ENCODE peak calls at places on chromosomes 11 and 22, in four cellular contexts. P is H1, A is K562, Q is HepG2. V is an unnamed sample.

GRCh38 chr11:103736323-103736722 is 300.1 kb upstream of the DDI1 start:
- DNase-seq in Q (no peak), P (no peak), A (no peak), V (no peak)

GRCh38 chr11:24134879-24135588 is 361.8 kb upstream of the LUZP2 start:
- DNase-seq in A (no peak), Q (no peak), P (no peak), V (no peak)

GRCh38 chr11:13928566-13929251 is 33.8 kb upstream of the SPON1 start:
- DNase-seq in P (no peak), Q (no peak), A (peak), V (no peak)

GRCh38 chr11:1931326-1931725 is 11.8 kb downstream of the TNNT3 start:
- DNase-seq in P (no peak), A (no peak), Q (no peak), V (no peak)

GRCh38 chr11:36774603-36775002 is 176.6 kb upstream of the RAG2 start:
- DNase-seq in A (no peak), P (no peak), Q (no peak), V (no peak)

GRCh38 chr11:91947215-91947614 is 277.4 kb upstream of the FAT3 start:
- DNase-seq in A (peak), Q (no peak), P (no peak), V (no peak)

GRCh38 chr22:35065183-35065582 is 775 bp upstream of the ISX start:
- DNase-seq in Q (no peak), P (no peak), A (no peak), V (no peak)

GRCh38 chr11:75383246-75383645 is 16.1 kb upstream of the RPS3 start:
- DNase-seq in A (no peak), Q (no peak), P (no peak), V (no peak)

GRCh38 chr22:44723801-44724200 is 21.8 kb downstream of the PRR5 start:
- DNase-seq in Q (peak), A (peak), P (no peak), V (peak)

GRCh38 chr11:129278586-129279319 is 86.6 kb upstream of the ARHGAP32 start:
- DNase-seq in Q (no peak), P (no peak), A (no peak), V (no peak)

GRCh38 chr11:8384199-8384821 is 120.6 kb upstream of the LMO1 start:
- DNase-seq in Q (no peak), P (no peak), A (peak), V (no peak)

GRCh38 chr22:49088801-49089791 is 738.6 kb downstream of the BRD1 start:
- DNase-seq in P (no peak), A (no peak), Q (no peak), V (no peak)

DNA sequence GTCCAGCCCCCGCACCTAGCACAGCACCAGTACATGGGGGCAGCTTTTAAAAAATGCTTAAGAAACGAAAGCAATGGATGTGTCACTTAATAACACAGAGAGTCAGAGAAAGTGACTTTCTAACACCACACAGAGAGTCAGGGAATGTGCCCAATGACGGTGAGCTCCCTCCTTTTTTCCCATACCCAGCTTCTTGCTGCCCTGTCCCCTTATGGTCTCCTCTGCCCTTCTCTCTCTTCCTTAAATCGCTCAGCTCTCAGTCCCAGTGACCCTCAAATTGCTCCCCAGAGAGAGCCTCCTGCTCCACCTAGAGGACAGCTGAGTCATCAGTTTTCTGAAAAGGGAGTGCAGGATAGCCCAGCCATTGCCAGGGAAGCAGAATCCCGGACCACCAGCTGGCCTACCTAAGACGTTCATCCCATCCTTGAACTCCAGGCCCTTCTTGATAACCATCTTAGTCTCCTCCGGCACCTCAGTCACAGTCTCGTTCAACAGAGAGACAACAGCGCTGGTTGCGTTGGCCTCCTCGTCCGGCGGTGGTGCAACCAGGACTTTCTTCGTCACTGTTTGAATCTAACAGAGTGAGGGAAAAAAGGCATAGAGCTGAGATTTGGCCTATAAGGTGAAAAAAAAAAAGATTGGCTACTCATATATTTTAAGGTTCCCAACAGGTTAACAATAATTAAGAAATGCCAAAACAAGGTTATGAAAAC is 113.5 kb downstream of the SLC1A2 start:
- DNase-seq in A (peak), Q (peak), P (peak), V (no peak)
- TF ChIP-seq BRCA1 in A (no peak), Q (no peak), P (no peak), V (no peak)

GRCh38 chr22:32558681-32559355 is 84.2 kb downstream of the FBXO7 start:
- DNase-seq in A (no peak), Q (no peak), P (no peak), V (no peak)
- TF ChIP-seq ZNF274 in A (no peak), Q (no peak), P (no peak), V (no peak)

GRCh38 chr11:94400839-94401772 is at the start of gene GPR83:
- DNase-seq in A (no peak), Q (no peak), P (no peak), V (no peak)
- TF ChIP-seq HDAC2 in A (no peak), Q (no peak), P (no peak), V (no peak)

GRCh38 chr22:38203090-38203810 is 1.5 kb downstream of the MAFF start:
- DNase-seq in P (no peak), Q (peak), A (peak), V (no peak)
- TF ChIP-seq BRCA1 in P (no peak), Q (no peak), A (no peak), V (no peak)

GRCh38 chr22:29477919-29478318 is 2.1 kb upstream of the NEFH start:
- DNase-seq in Q (no peak), P (no peak), A (peak), V (no peak)
- TF ChIP-seq ZNF274 in Q (no peak), P (no peak), A (no peak), V (no peak)